ENCODE peak calls at places on chromosomes 11 and 22, in four cellular contexts. X is posterior vena cava; M is activated gamma-delta T cell treated with anti-CD3 and anti-CD28 coated beads, Interleukin-2, amount 50 U/mL, for 16 hours; B is small intestine. N is an unnamed sample.
A peak's percentile ranks its signal among the peaks of the same experiment; 100 is the strongest.

GRCh38 chr11:119888119-119888518 is 159.1 kb upstream of the NECTIN1 start:
- DNase-seq in X (no peak), M (no peak), B (no peak), N (no peak)

GRCh38 chr11:82980292-82980691 is 78.8 kb downstream of the DDIAS start:
- DNase-seq in X (no peak), M (no peak), B (no peak), N (no peak)

GRCh38 chr11:65058419-65059054 is at the start of gene NAALADL1:
- DNase-seq in X (no peak), M (no peak), B (peak; percentile 87), N (no peak)

GRCh38 chr11:19594326-19594725 is 118.3 kb upstream of the NAV2 start:
- DNase-seq in X (no peak), M (no peak), B (no peak), N (no peak)

GRCh38 chr11:6547177-6547576 is 50.1 kb downstream of the DNHD1 start:
- DNase-seq in X (no peak), M (no peak), B (no peak), N (no peak)

GRCh38 chr11:93236741-93237675 is 39.2 kb upstream of the SLC36A4 start:
- DNase-seq in X (no peak), M (no peak), B (peak; percentile 53), N (no peak)

GRCh38 chr22:49013707-49014106 is 814.0 kb downstream of the BRD1 start:
- DNase-seq in X (peak; percentile 63), M (no peak), B (no peak), N (no peak)

GRCh38 chr11:117335399-117335798 is 7.7 kb downstream of the CEP164 start:
- DNase-seq in X (no peak), M (no peak), B (no peak), N (no peak)

GRCh38 chr11:9609841-9610240 is 36.4 kb downstream of the WEE1 start:
- DNase-seq in X (no peak), M (no peak), B (no peak), N (no peak)

GRCh38 chr22:24875862-24876506 is 70.0 kb downstream of the SGSM1 start:
- DNase-seq in X (no peak), M (no peak), B (no peak), N (no peak)

GRCh38 chr11:75261474-75261847 is 20.9 kb downstream of the TPBGL start:
- DNase-seq in X (peak; percentile 75), M (no peak), B (no peak), N (no peak)